ENCODE peak calls at places on chromosomes 12 and 14, in five cellular contexts. A, E, H, N and S are unnamed samples.

GRCh38 chr12:51631591-51631990 is 40.6 kb downstream of the SCN8A start:
- DNase-seq in H (no peak), E (peak), N (no peak), A (no peak), S (no peak)

GRCh38 chr12:108530141-108530540 is 15.1 kb downstream of the FICD start:
- DNase-seq in A (no peak), E (no peak), H (no peak), N (no peak), S (no peak)

GRCh38 chr12:115597157-115597712 is 680.3 kb downstream of the MED13L start:
- DNase-seq in E (peak), H (no peak), A (no peak), N (peak), S (no peak)

GRCh38 chr12:57428965-57429364 is 1.9 kb downstream of the R3HDM2 start:
- DNase-seq in N (no peak), A (peak), H (no peak), E (no peak), S (no peak)

GRCh38 chr12:57226588-57227314 is 2.8 kb upstream of the SHMT2 start:
- DNase-seq in A (no peak), N (no peak), H (no peak), E (no peak), S (no peak)

GRCh38 chr14:69288001-69288771 is 28.2 kb downstream of the GALNT16 start:
- DNase-seq in A (peak), N (peak), E (peak), H (no peak), S (no peak)

GRCh38 chr14:38951451-38951850 is 151.6 kb downstream of the SEC23A start:
- DNase-seq in N (no peak), H (no peak), A (no peak), E (peak), S (no peak)

GRCh38 chr14:29092121-29092520 is 325.5 kb downstream of the FOXG1 start:
- DNase-seq in N (no peak), E (no peak), A (no peak), H (no peak), S (no peak)

GRCh38 chr12:8549381-8549780 is 8.7 kb upstream of the CLEC4E start:
- DNase-seq in A (no peak), E (no peak), H (no peak), N (no peak), S (no peak)

GRCh38 chr12:34393086-34393820 is 371.0 kb downstream of the ALG10 start:
- DNase-seq in N (no peak), E (no peak), A (peak), H (peak), S (peak)

GRCh38 chr14:95328876-95329503 is 9.3 kb upstream of the CLMN start:
- DNase-seq in H (no peak), N (no peak), E (peak), A (no peak), S (no peak)

GRCh38 chr14:104580961-104581360 is 1.4 kb downstream of the C14orf180 start:
- DNase-seq in A (no peak), H (no peak), N (no peak), E (peak), S (no peak)

GRCh38 chr12:46487567-46488131 is 115.1 kb upstream of the SLC38A2 start:
- DNase-seq in A (no peak), N (no peak), E (no peak), H (no peak), S (no peak)

GRCh38 chr12:122062832-122063690 is 15.5 kb upstream of the MLXIP start:
- DNase-seq in E (peak), H (no peak), A (no peak), N (peak), S (no peak)

GRCh38 chr14:26191123-26191522 is 406.7 kb downstream of the NOVA1 start:
- DNase-seq in N (no peak), A (no peak), H (no peak), E (peak), S (no peak)
- TF ChIP-seq CTCF in N (no peak), A (no peak), H (no peak), E (no peak), S (no peak)

GRCh38 chr12:2283480-2283879 is 230.7 kb downstream of the CACNA1C start:
- DNase-seq in E (no peak), N (no peak), A (peak), H (no peak), S (no peak)

GRCh38 chr12:2283910-2284309 is 231.1 kb downstream of the CACNA1C start:
- DNase-seq in N (no peak), A (peak), H (no peak), E (no peak), S (no peak)

GRCh38 chr12:2281446-2281845 is 228.7 kb downstream of the CACNA1C start:
- DNase-seq in N (no peak), H (no peak), A (no peak), E (no peak), S (no peak)

GRCh38 chr12:2284321-2284813 is 231.6 kb downstream of the CACNA1C start:
- DNase-seq in H (no peak), E (peak), A (peak), N (no peak), S (no peak)

GRCh38 chr12:2282321-2282720 is 229.5 kb downstream of the CACNA1C start:
- DNase-seq in N (no peak), H (no peak), A (peak), E (peak), S (no peak)
- TF ChIP-seq CTCF in N (no peak), H (no peak), A (no peak), E (peak), S (no peak)

DNA sequence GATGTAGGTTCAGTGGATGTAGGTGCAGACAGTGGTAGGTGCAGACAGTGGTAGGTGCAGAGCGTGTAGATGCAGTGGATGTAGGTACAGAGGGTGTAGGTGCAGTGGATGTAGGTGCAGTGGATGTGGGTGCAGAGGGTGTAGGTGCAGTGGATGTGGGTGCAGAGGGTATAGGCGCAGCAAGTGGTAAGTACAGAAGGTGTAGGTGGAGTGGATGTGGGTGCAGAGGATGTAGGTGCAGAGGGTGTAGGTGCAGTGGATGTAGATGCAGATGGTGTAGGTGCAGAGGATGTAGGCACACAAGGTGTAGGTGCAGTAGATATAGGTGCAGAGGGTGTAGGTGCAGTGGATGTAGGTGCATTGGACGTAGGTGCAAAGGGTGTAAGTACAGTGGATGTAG is 86.0 kb downstream of the HECTD4 start:
- DNase-seq in N (no peak), A (no peak), E (no peak), H (no peak), S (no peak)
- TF ChIP-seq CTCF in N (no peak), A (no peak), E (no peak), H (no peak), S (no peak)

GRCh38 chr12:64236549-64236948 is 14.5 kb upstream of the KICS2 start:
- DNase-seq in N (no peak), H (no peak), E (peak), A (no peak), S (no peak)
- TF ChIP-seq CTCF in N (no peak), H (no peak), E (peak), A (no peak), S (no peak)

GRCh38 chr12:110930348-110931314 is 10.3 kb upstream of the MYL2 start:
- DNase-seq in H (no peak), A (peak), E (no peak), N (no peak), S (peak)

GRCh38 chr12:110933326-110933974 is 13.1 kb upstream of the MYL2 start:
- DNase-seq in E (no peak), N (no peak), A (peak), H (no peak), S (no peak)

GRCh38 chr12:110934093-110934852 is 13.9 kb upstream of the MYL2 start:
- DNase-seq in A (peak), E (peak), N (peak), H (no peak), S (no peak)

GRCh38 chr12:110931315-110931728 is 10.9 kb upstream of the MYL2 start:
- DNase-seq in E (no peak), H (no peak), A (peak), N (no peak), S (peak)

DNA sequence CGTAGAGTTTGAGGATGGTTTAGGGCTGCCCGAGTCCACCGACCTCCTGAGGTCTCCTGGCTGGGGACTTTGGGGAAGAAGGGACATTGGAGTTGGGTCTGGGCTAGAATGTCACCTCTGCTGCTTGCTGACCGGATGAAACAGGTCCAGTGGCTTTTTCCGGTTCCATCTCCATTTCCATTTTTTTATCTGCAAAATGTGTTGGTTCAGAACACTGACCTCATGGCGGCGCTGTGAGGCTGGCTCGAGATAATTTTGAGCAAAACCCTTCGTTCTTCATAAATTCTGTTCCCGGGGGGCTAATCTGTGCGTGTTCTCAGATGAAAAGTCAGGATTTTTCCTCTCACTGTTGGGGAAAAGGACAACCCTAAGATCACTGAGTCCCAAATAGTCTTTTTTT is 11.7 kb upstream of the MYL2 start:
- DNase-seq in N (no peak), A (peak), H (no peak), E (peak), S (peak)
- TF ChIP-seq CTCF in N (peak), A (no peak), H (no peak), E (peak), S (no peak)

GRCh38 chr12:64077922-64078321 is 144.2 kb downstream of the KICS2 start:
- DNase-seq in N (no peak), A (no peak), H (no peak), E (peak), S (no peak)
- TF ChIP-seq CTCF in N (peak), A (no peak), H (no peak), E (peak), S (no peak)

DNA sequence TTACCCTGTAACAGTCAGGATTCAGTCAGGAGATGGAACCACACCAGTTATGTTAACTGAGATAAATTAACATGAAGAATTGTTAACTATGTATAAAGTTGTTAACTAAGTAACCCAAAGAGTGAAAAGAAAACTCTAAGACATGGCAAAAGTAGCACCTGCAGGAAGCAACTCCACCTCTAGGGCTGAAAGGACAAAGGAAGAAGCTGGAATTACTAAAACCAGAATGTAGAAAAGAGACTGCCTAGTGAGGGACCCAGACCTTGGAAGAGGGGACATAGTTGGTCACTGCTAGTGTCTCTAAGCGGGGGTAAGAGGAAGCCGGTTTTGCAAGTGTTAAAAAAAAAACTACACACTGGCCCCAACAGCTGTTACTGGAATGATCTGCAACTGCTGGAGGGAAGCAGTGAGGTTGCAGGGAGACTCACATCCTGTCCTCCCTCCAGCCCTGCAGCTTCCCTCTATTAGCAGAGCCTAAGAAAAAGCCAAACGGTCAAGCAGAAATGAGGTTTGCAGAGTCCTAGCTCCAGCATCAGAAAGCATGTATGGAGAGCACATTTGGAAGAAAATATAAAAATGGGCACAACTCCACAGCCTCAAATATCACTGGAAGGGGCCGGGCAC is 39.7 kb downstream of the GPR135 start:
- DNase-seq in N (no peak), H (no peak), A (no peak), E (peak), S (no peak)
- TF ChIP-seq CTCF in N (no peak), H (no peak), A (no peak), E (peak), S (no peak)

GRCh38 chr12:110020956-110021355 is 21.7 kb downstream of the ANKRD13A start:
- DNase-seq in H (no peak), N (no peak), A (no peak), E (no peak), S (no peak)
- TF ChIP-seq CTCF in H (no peak), N (no peak), A (no peak), E (no peak), S (no peak)

DNA sequence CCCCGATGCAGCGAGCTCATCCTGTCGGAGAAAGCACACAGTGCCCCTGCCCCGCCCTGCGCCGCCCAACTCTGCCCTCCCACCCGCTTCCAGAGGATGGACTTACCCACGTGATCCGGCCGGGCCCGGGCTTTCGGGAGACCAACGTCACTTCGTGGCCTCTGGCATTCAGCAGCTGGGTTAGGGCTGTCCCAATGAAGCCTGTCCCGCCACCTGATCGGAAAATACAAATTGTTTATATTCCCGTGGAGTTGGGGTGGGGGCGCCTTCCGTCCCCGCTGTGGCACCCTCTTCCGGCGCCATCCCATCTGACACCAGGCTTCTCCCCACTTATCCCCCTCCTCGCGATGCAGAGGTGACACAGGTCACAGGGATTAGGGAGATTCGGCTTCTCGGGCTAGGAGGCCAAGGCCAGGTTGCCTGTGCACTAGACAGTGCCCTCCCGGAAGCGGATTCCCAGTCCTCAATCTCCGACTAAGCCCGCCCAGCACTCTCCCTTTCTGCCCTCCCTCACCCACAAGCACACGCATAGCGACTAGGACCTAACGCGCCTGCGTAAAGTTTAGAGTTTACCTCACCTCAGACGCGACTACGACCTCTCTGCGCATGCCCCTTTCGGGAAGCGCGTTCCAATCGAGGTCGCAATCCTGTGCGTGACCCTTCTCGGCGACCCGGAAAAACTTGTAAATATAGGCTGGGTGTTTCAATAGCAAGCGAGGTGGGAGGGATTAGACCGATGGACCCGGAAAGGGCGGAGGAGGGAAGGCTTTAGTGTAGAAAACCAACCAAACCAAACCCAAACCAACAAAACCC is at the start of gene SDR39U1:
- DNase-seq in N (peak), E (peak), H (peak), A (peak), S (peak)
- TF ChIP-seq CTCF in N (no peak), E (no peak), H (no peak), A (no peak), S (no peak)